ENCODE peak calls at places on chromosomes 13 and 19, in four cellular contexts. P, Y, S and C are unnamed samples.

GRCh38 chr19:50669319-50670101 is 20.3 kb downstream of the C19orf81 start:
- DNase-seq in P (no peak), Y (no peak), S (no peak), C (no peak)

GRCh38 chr19:48553676-48554384 is 1.9 kb downstream of the SULT2B1 start:
- DNase-seq in P (no peak), Y (no peak), S (no peak), C (no peak)

GRCh38 chr13:25990801-25991200 is 61.0 kb downstream of the SHISA2 start:
- DNase-seq in P (no peak), Y (no peak), S (no peak), C (no peak)

GRCh38 chr19:56687036-56687435 is 15.5 kb upstream of the ZNF835 start:
- DNase-seq in P (no peak), Y (no peak), S (no peak), C (no peak)

GRCh38 chr19:913080-913748 is at the start of gene R3HDM4:
- DNase-seq in P (peak; percentile 78), Y (peak; percentile 88), S (peak; percentile 89), C (no peak)

GRCh38 chr13:27622102-27622820 is 569 bp downstream of the POLR1D start:
- DNase-seq in P (no peak), Y (no peak), S (no peak), C (no peak)

GRCh38 chr13:33799950-33800592 is 17.9 kb upstream of the RFC3 start:
- DNase-seq in P (no peak), Y (no peak), S (no peak), C (no peak)

GRCh38 chr13:111920932-111921705 is 145.8 kb upstream of the SOX1 start:
- DNase-seq in P (no peak), Y (no peak), S (no peak), C (no peak)

GRCh38 chr13:98310485-98311199 is 133.6 kb upstream of the RNF113B start:
- DNase-seq in P (no peak), Y (no peak), S (no peak), C (no peak)

GRCh38 chr13:75830842-75831241 is 194.7 kb downstream of the LMO7 start:
- DNase-seq in P (no peak), Y (no peak), S (no peak), C (no peak)

GRCh38 chr13:44574466-44574855 is 1.7 kb downstream of the TSC22D1 start:
- DNase-seq in P (no peak), Y (no peak), S (no peak), C (no peak)

GRCh38 chr13:33264620-33264978 is 21.0 kb downstream of the STARD13 start:
- DNase-seq in P (peak; percentile 43), Y (no peak), S (no peak), C (no peak)

GRCh38 chr13:44902793-44903192 is 86.5 kb downstream of the NUFIP1 start:
- DNase-seq in P (no peak), Y (no peak), S (no peak), C (no peak)

GRCh38 chr19:48415395-48415794 is 21.9 kb downstream of the GRIN2D start:
- DNase-seq in P (peak; percentile 12), Y (peak; percentile 93), S (peak; percentile 91), C (no peak)

GRCh38 chr13:26584713-26585112 is 27.2 kb downstream of the WASF3 start:
- DNase-seq in P (no peak), Y (no peak), S (no peak), C (no peak)

GRCh38 chr13:113816248-113816924 is 47.5 kb downstream of the GAS6 start:
- DNase-seq in P (no peak), Y (no peak), S (no peak), C (no peak)

GRCh38 chr19:24033962-24034342 is 53.0 kb upstream of the ZNF254 start:
- DNase-seq in P (no peak), Y (peak; percentile 64), S (peak; percentile 38), C (no peak)

GRCh38 chr13:97506511-97506910 is 72.5 kb downstream of the RAP2A start:
- DNase-seq in P (peak; percentile 16), Y (no peak), S (no peak), C (no peak)

GRCh38 chr19:17579523-17580244 is 24.2 kb downstream of the COLGALT1 start:
- DNase-seq in P (no peak), Y (peak; percentile 74), S (peak; percentile 52), C (no peak)

GRCh38 chr13:94901070-94901469 is 188.7 kb upstream of the SOX21 start:
- DNase-seq in P (no peak), Y (no peak), S (no peak), C (no peak)

GRCh38 chr13:49908637-49909036 is 27.5 kb downstream of the SPRYD7 start:
- DNase-seq in P (no peak), Y (no peak), S (no peak), C (no peak)

GRCh38 chr13:70249332-70250064 is 141.2 kb upstream of the KLHL1 start:
- DNase-seq in P (no peak), Y (no peak), S (no peak), C (no peak)

GRCh38 chr13:98453254-98453843 is 123.6 kb downstream of the STK24 start:
- DNase-seq in P (no peak), Y (no peak), S (no peak), C (no peak)

GRCh38 chr13:32881792-32882175 is 134.4 kb upstream of the KL start:
- DNase-seq in P (no peak), Y (no peak), S (no peak), C (peak; percentile 42)

GRCh38 chr13:40152145-40152544 is 496.7 kb downstream of the COG6 start:
- DNase-seq in P (no peak), Y (peak; percentile 51), S (no peak), C (no peak)

GRCh38 chr19:5026706-5027273 is 57.9 kb downstream of the KDM4B start:
- DNase-seq in P (no peak), Y (no peak), S (no peak), C (no peak)

GRCh38 chr19:2221250-2221831 is 14.8 kb downstream of the PLEKHJ1 start:
- DNase-seq in P (no peak), Y (no peak), S (no peak), C (no peak)

GRCh38 chr19:35695895-35696422 is 8.4 kb upstream of the ZBTB32 start:
- DNase-seq in P (no peak), Y (no peak), S (no peak), C (no peak)

GRCh38 chr13:43792456-43792855 is 5.7 kb upstream of the ENOX1 start:
- DNase-seq in P (no peak), Y (no peak), S (no peak), C (no peak)

GRCh38 chr19:12015015-12015752 is 20.3 kb downstream of the ZNF433 start:
- DNase-seq in P (no peak), Y (no peak), S (no peak), C (no peak)

GRCh38 chr13:49859568-49859967 is 67.1 kb upstream of the KPNA3 start:
- DNase-seq in P (no peak), Y (no peak), S (peak; percentile 39), C (no peak)

GRCh38 chr19:42086188-42086736 is 10.3 kb downstream of the ZNF574 start:
- DNase-seq in P (no peak), Y (peak; percentile 26), S (no peak), C (no peak)

GRCh38 chr19:2059422-2060201 is 8.6 kb upstream of the MKNK2 start:
- DNase-seq in P (peak; percentile 85), Y (peak; percentile 80), S (peak; percentile 91), C (no peak)

GRCh38 chr13:44801990-44802389 is 187.3 kb downstream of the NUFIP1 start:
- DNase-seq in P (no peak), Y (peak; percentile 60), S (peak; percentile 20), C (no peak)

GRCh38 chr13:95924389-95924994 is 128.7 kb downstream of the UGGT2 start:
- DNase-seq in P (no peak), Y (no peak), S (no peak), C (no peak)

GRCh38 chr13:36807616-36808015 is 11.4 kb upstream of the RFXAP start:
- DNase-seq in P (no peak), Y (no peak), S (no peak), C (no peak)

GRCh38 chr19:55210120-55210493 is 806 bp upstream of the PTPRH start:
- DNase-seq in P (no peak), Y (no peak), S (no peak), C (no peak)

GRCh38 chr19:13839938-13840750 is 36.8 kb upstream of the NANOS3 start:
- DNase-seq in P (peak; percentile 82), Y (peak; percentile 90), S (peak; percentile 63), C (peak; percentile 90)

GRCh38 chr13:36031490-36031889 is 99.7 kb downstream of the DCLK1 start:
- DNase-seq in P (no peak), Y (no peak), S (no peak), C (no peak)

GRCh38 chr13:32791545-32792172 is 205.4 kb downstream of the PDS5B start:
- DNase-seq in P (no peak), Y (no peak), S (no peak), C (no peak)